ENCODE peak calls at places on chromosomes 13 and 19, in eight cellular contexts. L is right cardiac atrium, A is cardiac muscle cell, V is body of pancreas, N is hepatocyte, Z is right lobe of liver, G is IMR-90, M is HCT116. F is an unnamed sample. For H3K4me1, the result is how much of the 10 kb centered on the place peaks cover.

GRCh38 chr13:97275265-97275664 is 53.1 kb downstream of the MBNL2 start:
- DNase-seq in L (no peak), V (no peak), G (peak), A (no peak), M (no peak), N (peak), Z (no peak), F (no peak)

GRCh38 chr13:77715233-77715891 is 17.9 kb downstream of the SLAIN1 start:
- DNase-seq in N (no peak), M (no peak), V (no peak), A (no peak), G (no peak), Z (no peak), L (no peak), F (no peak)

GRCh38 chr19:41687419-41687818 is 651 bp downstream of the CEACAM7 start:
- DNase-seq in G (no peak), A (no peak), M (no peak), N (no peak), L (no peak), Z (no peak), V (no peak), F (no peak)

GRCh38 chr19:2477141-2477710 is 1.3 kb downstream of the GADD45B start:
- DNase-seq in A (peak), L (peak), N (peak), M (no peak), G (peak), Z (peak), V (peak), F (no peak)

GRCh38 chr13:51317262-51317661 is 22.2 kb upstream of the SERPINE3 start:
- DNase-seq in M (no peak), V (no peak), A (no peak), Z (no peak), N (no peak), L (no peak), G (peak), F (no peak)

GRCh38 chr13:110629735-110630134 is 14.4 kb downstream of the NAXD start:
- DNase-seq in M (no peak), Z (no peak), L (no peak), A (no peak), N (no peak), G (no peak), V (no peak), F (peak)

GRCh38 chr13:109205315-109205714 is 575.9 kb downstream of the MYO16 start:
- DNase-seq in V (no peak), G (no peak), A (no peak), Z (no peak), M (no peak), L (no peak), N (no peak), F (no peak)

GRCh38 chr19:33189453-33189852 is 4.7 kb upstream of the LRP3 start:
- DNase-seq in Z (no peak), V (no peak), A (no peak), L (no peak), G (no peak), M (no peak), N (no peak), F (no peak)

GRCh38 chr19:31518626-31519025 is 169.4 kb upstream of the TSHZ3 start:
- DNase-seq in A (no peak), L (no peak), M (no peak), V (no peak), N (no peak), G (no peak), Z (no peak), F (no peak)

GRCh38 chr13:52669677-52670076 is 17.0 kb downstream of the SUGT1 start:
- DNase-seq in Z (no peak), M (no peak), V (no peak), L (no peak), N (no peak), A (no peak), G (no peak), F (no peak)

GRCh38 chr13:52659340-52659739 is 6.7 kb downstream of the SUGT1 start:
- DNase-seq in G (no peak), L (no peak), N (no peak), M (no peak), A (no peak), V (no peak), Z (no peak), F (no peak)

GRCh38 chr13:52665325-52665724 is 12.7 kb downstream of the SUGT1 start:
- DNase-seq in A (peak), N (peak), M (peak), G (peak), Z (no peak), L (no peak), V (no peak), F (no peak)

GRCh38 chr13:52664269-52664668 is 11.6 kb downstream of the SUGT1 start:
- DNase-seq in N (no peak), G (no peak), A (no peak), Z (no peak), V (no peak), L (no peak), M (no peak), F (no peak)
- H3K4me3 ChIP-seq in N (no peak), G (no peak), A (no peak), Z (no peak), V (no peak), L (no peak), M (no peak), F (no peak)

GRCh38 chr19:45469835-45470146 is 2.0 kb downstream of the FOSB start:
- DNase-seq in Z (no peak), V (peak), M (no peak), G (no peak), A (peak), N (no peak), L (no peak), F (no peak)
- H3K4me1 ChIP-seq in Z (under half), V (under half), M (under half), G (under half), A (under half), N (under half), L (under half), F (under half)

DNA sequence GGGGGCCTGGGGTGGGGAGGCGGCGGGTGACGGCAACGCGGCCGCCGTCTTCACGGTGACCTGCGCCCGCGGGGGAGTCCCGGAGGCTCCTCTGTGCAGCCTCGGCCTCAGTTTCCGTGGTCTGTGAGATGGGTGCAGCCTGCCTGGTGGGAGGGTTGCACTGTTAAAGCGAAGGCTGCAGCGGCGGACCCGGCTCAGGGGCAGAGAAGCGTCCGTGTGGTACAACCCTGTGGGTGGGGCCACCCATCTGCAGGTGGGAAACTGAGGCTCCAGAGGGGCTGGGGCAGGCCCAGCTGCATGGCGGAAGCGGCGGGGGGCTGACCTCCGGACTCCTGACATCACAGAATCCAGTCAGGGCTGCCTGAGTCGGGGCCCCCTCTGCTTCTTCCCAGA is 473 bp downstream of the FGF22 start:
- DNase-seq in A (no peak), N (no peak), V (no peak), M (no peak), L (no peak), G (no peak), Z (no peak), F (no peak)
- H3K4me3 ChIP-seq in A (peak), N (peak), V (no peak), M (peak), L (peak), G (peak), Z (peak), F (no peak)

GRCh38 chr19:46470376-46470775 is 987 bp downstream of the PNMA8A start:
- DNase-seq in A (no peak), M (no peak), N (no peak), Z (no peak), L (no peak), G (no peak), V (no peak), F (no peak)
- H3K4me1 ChIP-seq in A (under half), M (under half), N (under half), Z (under half), L (under half), G (under half), V (under half), F (under half)

F was measured in CD8-positive, alpha-beta memory T cell.